ENCODE peak calls at places on chromosome 16, in six cellular contexts. H is fibroblast of lung, N is Panc1, E is anterior cingulate cortex, F is AG04450, L is NCI-H1930. O is an unnamed sample.

GRCh38 chr16:28121527-28121926 is 58.0 kb upstream of the GSG1L start:
- DNase-seq in H (no peak), N (no peak), E (no peak), F (no peak), L (no peak), O (no peak)

GRCh38 chr16:75244844-75245758 is 6.3 kb downstream of the BCAR1 start:
- DNase-seq in H (peak; percentile 99), N (peak; percentile 74), E (peak; percentile 67), F (peak; percentile 96), L (no peak), O (no peak)

GRCh38 chr16:66901626-66902025 is 17.1 kb downstream of the CDH16 start:
- DNase-seq in H (no peak), N (no peak), E (no peak), F (no peak), L (no peak), O (no peak)

GRCh38 chr16:11263737-11264136 is 5.4 kb downstream of the TNP2 start:
- DNase-seq in H (no peak), N (no peak), E (no peak), F (no peak), L (no peak), O (no peak)

GRCh38 chr16:50984688-50985087 is 166.4 kb downstream of the SALL1 start:
- DNase-seq in H (no peak), N (no peak), E (no peak), F (no peak), L (no peak), O (no peak)

GRCh38 chr16:70747703-70748631 is 53.0 kb downstream of the VAC14 start:
- DNase-seq in H (peak; percentile 46), N (no peak), E (no peak), F (no peak), L (no peak), O (no peak)

GRCh38 chr16:85316321-85316919 is 204.1 kb upstream of the CIBAR2 start:
- DNase-seq in H (peak; percentile 58), N (no peak), E (no peak), F (no peak), L (peak; percentile 15), O (no peak)

GRCh38 chr16:2079991-2080390 is 32.2 kb downstream of the TSC2 start:
- DNase-seq in H (no peak), N (no peak), E (no peak), F (no peak), L (no peak), O (no peak)

GRCh38 chr16:56120447-56121155 is 70.7 kb upstream of the GNAO1 start:
- DNase-seq in H (no peak), N (no peak), E (no peak), F (no peak), L (no peak), O (peak; percentile 45)

GRCh38 chr16:29963021-29963743 is 1.3 kb downstream of the TMEM219 start:
- DNase-seq in H (no peak), N (no peak), E (no peak), F (no peak), L (no peak), O (no peak)

GRCh38 chr16:9155876-9156275 is 64.4 kb downstream of the HAPSTR1 start:
- DNase-seq in H (no peak), N (no peak), E (no peak), F (no peak), L (no peak), O (no peak)

GRCh38 chr16:76654421-76654820 is 377.2 kb downstream of the CNTNAP4 start:
- DNase-seq in H (no peak), N (no peak), E (no peak), F (no peak), L (no peak), O (no peak)

GRCh38 chr16:87267566-87267965 is 49.6 kb downstream of the C16orf95 start:
- DNase-seq in H (no peak), N (no peak), E (no peak), F (no peak), L (no peak), O (no peak)

GRCh38 chr16:87806608-87807546 is 41.1 kb upstream of the KLHDC4 start:
- DNase-seq in H (peak; percentile 90), N (peak; percentile 41), E (no peak), F (peak; percentile 78), L (peak; percentile 71), O (no peak)

GRCh38 chr16:83802135-83802534 is 5.6 kb upstream of the HSBP1 start:
- DNase-seq in H (peak; percentile 81), N (no peak), E (no peak), F (peak; percentile 33), L (no peak), O (no peak)

GRCh38 chr16:70250748-70251650 is 741 bp downstream of the EXOSC6 start:
- DNase-seq in H (peak; percentile 43), N (no peak), E (no peak), F (no peak), L (peak; percentile 45), O (no peak)

GRCh38 chr16:64589836-64590235 is 532.0 kb downstream of the CDH11 start:
- DNase-seq in H (peak; percentile 25), N (no peak), E (no peak), F (peak; percentile 2), L (no peak), O (no peak)

GRCh38 chr16:18789850-18790706 is at the start of gene RPS15A:
- DNase-seq in H (peak; percentile 99), N (peak; percentile 97), E (peak; percentile 39), F (peak; percentile 95), L (peak; percentile 98), O (peak; percentile 75)

GRCh38 chr16:31435341-31436220 is 7.0 kb downstream of the ZNF843 start:
- DNase-seq in H (no peak), N (no peak), E (no peak), F (no peak), L (no peak), O (no peak)

GRCh38 chr16:78996806-78997205 is 603.7 kb downstream of the MAF start:
- DNase-seq in H (no peak), N (no peak), E (no peak), F (no peak), L (no peak), O (no peak)

GRCh38 chr16:80725566-80726162 is 78.7 kb downstream of the CDYL2 start:
- DNase-seq in H (no peak), N (no peak), E (no peak), F (no peak), L (no peak), O (no peak)

GRCh38 chr16:89920723-89921122 is 2.1 kb downstream of the MC1R start:
- DNase-seq in H (no peak), N (no peak), E (no peak), F (no peak), L (no peak), O (no peak)

GRCh38 chr16:77059441-77059840 is 131.5 kb upstream of the MON1B start:
- DNase-seq in H (peak; percentile 19), N (no peak), E (no peak), F (no peak), L (peak; percentile 5), O (no peak)

GRCh38 chr16:50271148-50272041 is 5.0 kb downstream of the ADCY7 start:
- DNase-seq in H (no peak), N (no peak), E (no peak), F (no peak), L (no peak), O (no peak)

GRCh38 chr16:31713945-31714898 is 159.4 kb upstream of the ZNF267 start:
- DNase-seq in H (no peak), N (no peak), E (no peak), F (no peak), L (peak; percentile 34), O (no peak)

GRCh38 chr16:11402051-11402744 is 56.9 kb downstream of the RMI2 start:
- DNase-seq in H (no peak), N (no peak), E (no peak), F (no peak), L (no peak), O (no peak)

GRCh38 chr16:59886021-59886420 is 1151.9 kb upstream of the GOT2 start:
- DNase-seq in H (peak; percentile 91), N (no peak), E (no peak), F (no peak), L (no peak), O (no peak)

GRCh38 chr16:75062944-75063444 is 53.6 kb downstream of the LDHD start:
- DNase-seq in H (no peak), N (no peak), E (no peak), F (no peak), L (no peak), O (no peak)

GRCh38 chr16:6642271-6642670 is 690.4 kb upstream of the RBFOX1 start:
- DNase-seq in H (no peak), N (no peak), E (no peak), F (no peak), L (no peak), O (no peak)

GRCh38 chr16:50644730-50645129 is 36.4 kb downstream of the SNX20 start:
- DNase-seq in H (peak; percentile 34), N (no peak), E (no peak), F (no peak), L (no peak), O (no peak)

GRCh38 chr16:54291981-54292487 is 5.4 kb upstream of the IRX3 start:
- DNase-seq in H (no peak), N (no peak), E (no peak), F (no peak), L (no peak), O (no peak)

GRCh38 chr16:85370543-85370880 is 242.6 kb upstream of the GSE1 start:
- DNase-seq in H (no peak), N (no peak), E (no peak), F (no peak), L (no peak), O (no peak)

GRCh38 chr16:88063201-88063773 is 112.1 kb downstream of the BANP start:
- DNase-seq in H (peak; percentile 91), N (no peak), E (no peak), F (peak; percentile 42), L (no peak), O (no peak)

GRCh38 chr16:72921620-72922019 is 126.3 kb downstream of the ZFHX3 start:
- DNase-seq in H (peak; percentile 50), N (no peak), E (no peak), F (no peak), L (no peak), O (no peak)

GRCh38 chr16:25155553-25156460 is 44.3 kb downstream of the LCMT1 start:
- DNase-seq in H (no peak), N (no peak), E (no peak), F (no peak), L (no peak), O (no peak)

GRCh38 chr16:48864055-48864454 is 254.1 kb upstream of the N4BP1 start:
- DNase-seq in H (no peak), N (no peak), E (no peak), F (no peak), L (no peak), O (no peak)

GRCh38 chr16:8130197-8130596 is 460.1 kb downstream of the TMEM114 start:
- DNase-seq in H (no peak), N (no peak), E (no peak), F (no peak), L (no peak), O (no peak)

GRCh38 chr16:83273504-83274173 is 534.1 kb upstream of the HSBP1 start:
- DNase-seq in H (no peak), N (no peak), E (no peak), F (no peak), L (no peak), O (no peak)

GRCh38 chr16:29926675-29927522 is 873 bp upstream of the KCTD13 start:
- DNase-seq in H (peak; percentile 49), N (no peak), E (no peak), F (no peak), L (no peak), O (no peak)

GRCh38 chr16:3774156-3774767 is 56.9 kb upstream of the TRAP1 start:
- DNase-seq in H (peak; percentile 26), N (no peak), E (no peak), F (peak; percentile 13), L (no peak), O (no peak)